ENCODE peak calls at places on chromosomes 4 and X, in four cellular contexts. N is NAMALWA, G is dorsolateral prefrontal cortex, D is AG20443. I is an unnamed sample.

GRCh38 chr4:189341881-189342280 is 598.8 kb upstream of the FRG1 start:
- DNase-seq in D (no peak), G (no peak), N (no peak), I (no peak)

GRCh38 chrX:67568769-67569168 is 24.9 kb downstream of the AR start:
- DNase-seq in D (no peak), G (no peak), N (no peak), I (no peak)

GRCh38 chr4:136505020-136505419 is 1027.3 kb downstream of the PCDH18 start:
- DNase-seq in D (no peak), N (no peak), G (no peak), I (no peak)

GRCh38 chrX:92231391-92231790 is 452.2 kb downstream of the PCDH11X start:
- DNase-seq in G (no peak), D (no peak), N (no peak), I (no peak)

GRCh38 chr4:73010789-73011628 is 58.5 kb downstream of the COX18 start:
- DNase-seq in N (no peak), G (no peak), D (no peak), I (no peak)

GRCh38 chrX:48897157-48897620 is 379 bp downstream of the TIMM17B start:
- DNase-seq in N (peak), G (peak), D (peak), I (peak)

GRCh38 chr4:101123231-101123630 is 224.1 kb downstream of the PPP3CA start:
- DNase-seq in N (no peak), G (no peak), D (no peak), I (no peak)

GRCh38 chrX:123736333-123736921 is 3.6 kb upstream of the THOC2 start:
- DNase-seq in D (no peak), G (no peak), N (no peak), I (no peak)

GRCh38 chrX:6810796-6811195 is 275.9 kb upstream of the VCX3A start:
- DNase-seq in G (no peak), D (peak), N (no peak), I (no peak)

GRCh38 chr4:188175288-188175687 is 36.0 kb downstream of the TRIML1 start:
- DNase-seq in G (no peak), N (no peak), D (no peak), I (no peak)

GRCh38 chr4:38230121-38230728 is 270.0 kb downstream of the PTTG2 start:
- DNase-seq in D (no peak), G (no peak), N (no peak), I (no peak)

GRCh38 chr4:88018471-88018870 is 11.0 kb downstream of the PKD2 start:
- DNase-seq in G (no peak), D (peak), N (no peak), I (no peak)

GRCh38 chr4:152255437-152255836 is 280.5 kb downstream of the FBXW7 start:
- DNase-seq in G (no peak), D (no peak), N (no peak), I (no peak)

I was measured in hippocampal formation.